ENCODE peak calls at places on chromosome 4, in five cellular contexts. C is CD4-positive, alpha-beta T cell; I is breast epithelium; T is AG20443; V is endothelial cell. U is an unnamed sample.

GRCh38 chr4:5845035-5845905 is 47.6 kb downstream of the CRMP1 start:
- DNase-seq in I (no peak), T (no peak), V (no peak), C (no peak), U (no peak)

GRCh38 chr4:186902361-186902760 is 178.7 kb upstream of the FAT1 start:
- DNase-seq in I (no peak), C (no peak), V (no peak), T (no peak), U (no peak)

GRCh38 chr4:1675136-1675801 is 8.8 kb downstream of the FAM53A start:
- DNase-seq in T (no peak), I (no peak), V (no peak), C (no peak), U (no peak)

GRCh38 chr4:1075266-1075665 is 38.1 kb downstream of the RNF212 start:
- DNase-seq in V (no peak), I (no peak), C (no peak), T (no peak), U (no peak)

GRCh38 chr4:15982833-15983528 is 20.0 kb upstream of the FGFBP2 start:
- DNase-seq in C (no peak), V (no peak), T (no peak), I (no peak), U (no peak)

GRCh38 chr4:163492951-163493504 is 1.5 kb upstream of the TMA16 start:
- DNase-seq in I (no peak), T (no peak), C (no peak), V (no peak), U (no peak)

GRCh38 chr4:150510176-150510875 is 71.6 kb upstream of the MAB21L2 start:
- DNase-seq in V (no peak), T (peak; percentile 65), I (no peak), C (no peak), U (no peak)

GRCh38 chr4:40196724-40197281 is at the start of gene RHOH:
- DNase-seq in C (peak; percentile 66), I (no peak), T (no peak), V (peak; percentile 13), U (peak; percentile 59)

GRCh38 chr4:55125087-55125721 is at the start of gene KDR:
- DNase-seq in C (no peak), I (no peak), V (peak; percentile 93), T (peak; percentile 66), U (no peak)

GRCh38 chr4:174402470-174403176 is 118.9 kb downstream of the CEP44 start:
- DNase-seq in V (no peak), I (no peak), C (no peak), T (peak; percentile 22), U (no peak)

GRCh38 chr4:55865228-55865806 is 11.9 kb downstream of the EXOC1 start:
- DNase-seq in T (peak; percentile 22), I (no peak), V (no peak), C (no peak), U (no peak)

GRCh38 chr4:114364857-114365256 is 233.8 kb upstream of the UGT8 start:
- DNase-seq in C (no peak), V (no peak), I (no peak), T (peak; percentile 83), U (no peak)

GRCh38 chr4:4574792-4575191 is 32.9 kb upstream of the STX18 start:
- DNase-seq in T (peak; percentile 80), I (no peak), V (no peak), C (peak; percentile 32), U (no peak)

GRCh38 chr4:2941138-2942036 is 21.8 kb downstream of the NOP14 start:
- DNase-seq in V (no peak), T (no peak), C (no peak), I (peak; percentile 46), U (no peak)

GRCh38 chr4:38898245-38898644 is 30.6 kb downstream of the FAM114A1 start:
- DNase-seq in V (no peak), T (no peak), I (no peak), C (no peak), U (no peak)

GRCh38 chr4:10017037-10017893 is 4.0 kb downstream of the SLC2A9 start:
- DNase-seq in C (no peak), I (no peak), V (no peak), T (no peak), U (no peak)

GRCh38 chr4:119139316-119139715 is 3.7 kb downstream of the MYOZ2 start:
- DNase-seq in I (no peak), T (no peak), C (no peak), V (no peak), U (no peak)

GRCh38 chr4:112523008-112523440 is 7.0 kb upstream of the NEUROG2 start:
- DNase-seq in V (peak; percentile 77), I (no peak), C (no peak), T (no peak), U (peak; percentile 32)

GRCh38 chr4:180058731-180059215 is 2184.4 kb upstream of the TENM3 start:
- DNase-seq in V (peak; percentile 60), C (no peak), T (peak; percentile 61), I (no peak), U (no peak)

GRCh38 chr4:165058676-165059075 is 5.0 kb downstream of the TRIM75 start:
- DNase-seq in C (no peak), V (no peak), T (no peak), I (no peak), U (no peak)

U was measured in activated T-helper 9 cell treated with anti-CD3 and anti-CD28 coated beads, Interleukin-2, amount 50 U/mL, for 16 hours.